ENCODE peak calls at places on chromosomes 7 and 10, in six cellular contexts. T is epithelial cell of esophagus; S is CD8-positive, alpha-beta memory T cell; P is MM.1S; A is iPS DF 6.9; X is lower lobe of right lung. V is an unnamed sample.
A peak's percentile ranks its signal among the peaks of the same experiment; 100 is the strongest.

GRCh38 chr10:3172081-3172445 is 519 bp downstream of the PITRM1 start:
- DNase-seq in T (peak; percentile 73), A (no peak), X (no peak), S (no peak), P (peak; percentile 35), V (no peak)

GRCh38 chr7:130838738-130839137 is 104.7 kb upstream of the KLF14 start:
- DNase-seq in T (peak; percentile 87), A (no peak), P (peak; percentile 22), X (no peak), S (no peak), V (peak; percentile 90)

GRCh38 chr10:124611738-124612137 is 132.4 kb downstream of the FAM53B start:
- DNase-seq in T (no peak), A (no peak), P (no peak), X (peak; percentile 63), S (peak; percentile 38), V (no peak)

GRCh38 chr7:134234216-134234615 is 82.5 kb downstream of the SLC35B4 start:
- DNase-seq in T (no peak), X (no peak), P (no peak), S (no peak), A (no peak), V (no peak)

GRCh38 chr7:158828343-158829020 is 827 bp downstream of the ESYT2 start:
- DNase-seq in A (no peak), S (no peak), T (no peak), X (peak; percentile 75), P (no peak), V (no peak)

GRCh38 chr10:49397036-49397999 is 1.4 kb upstream of the DRGX start:
- DNase-seq in S (no peak), P (no peak), X (no peak), T (no peak), A (no peak), V (no peak)

GRCh38 chr10:118571123-118571522 is 24.3 kb downstream of the PRLHR start:
- DNase-seq in A (no peak), P (no peak), T (no peak), X (no peak), S (no peak), V (no peak)

GRCh38 chr10:123057968-123058367 is 49.2 kb downstream of the ACADSB start:
- DNase-seq in S (no peak), X (no peak), T (no peak), P (no peak), A (no peak), V (no peak)

GRCh38 chr10:45425628-45426563 is 51.9 kb downstream of the ALOX5 start:
- DNase-seq in T (peak; percentile 38), A (no peak), P (no peak), S (no peak), X (no peak), V (no peak)

GRCh38 chr10:114851336-114851735 is 29.8 kb downstream of the FHIP2A start:
- DNase-seq in S (no peak), T (no peak), X (no peak), A (no peak), P (no peak), V (no peak)

GRCh38 chr7:73865738-73866445 is 4.9 kb downstream of the TMEM270 start:
- DNase-seq in T (peak; percentile 54), P (peak; percentile 46), S (no peak), A (no peak), X (no peak), V (no peak)

GRCh38 chr7:94067047-94067446 is 62.9 kb upstream of the BET1 start:
- DNase-seq in P (no peak), A (no peak), S (no peak), T (peak; percentile 90), X (no peak), V (no peak)

GRCh38 chr10:104349623-104350142 is 4.0 kb upstream of the CFAP58 start:
- DNase-seq in S (no peak), P (peak; percentile 39), X (no peak), A (no peak), T (peak; percentile 97), V (no peak)

GRCh38 chr10:3192856-3193635 is 20.5 kb upstream of the PITRM1 start:
- DNase-seq in X (no peak), T (peak; percentile 64), S (peak; percentile 33), A (no peak), P (peak; percentile 55), V (no peak)

DNA sequence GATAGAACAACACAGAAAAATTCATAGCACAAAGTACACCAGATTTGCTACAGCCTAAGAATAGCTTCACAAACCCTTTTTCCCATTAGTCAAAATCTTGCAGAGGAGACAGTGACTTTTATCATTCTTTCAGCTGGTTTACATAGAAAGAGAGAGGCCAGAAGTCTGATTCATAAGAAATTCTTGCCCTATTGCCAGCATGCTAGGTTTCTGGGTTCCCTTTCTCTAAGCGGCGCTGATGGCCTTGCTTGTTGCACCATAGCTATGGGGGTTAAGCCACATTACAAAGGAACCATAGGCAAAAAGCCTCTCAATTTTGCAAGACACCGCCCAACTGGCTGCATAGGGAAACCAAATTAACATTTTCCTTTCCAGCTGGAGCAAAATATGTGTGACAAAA is 87.4 kb downstream of the ZNF467 start:
- DNase-seq in P (no peak), A (no peak), X (no peak), T (no peak), S (no peak), V (peak; percentile 52)
- H3K4me3 ChIP-seq in P (no peak overlapping the region), A (no peak overlapping the region), X (no peak overlapping the region), T (no peak overlapping the region), S (no peak overlapping the region), V (no peak overlapping the region)

GRCh38 chr7:100720645-100721504 is 607 bp downstream of the EPO start:
- DNase-seq in A (no peak), S (no peak), T (no peak), P (no peak), X (no peak), V (no peak)

GRCh38 chr7:100719523-100720319 is 547 bp upstream of the EPO start:
- DNase-seq in P (no peak), S (no peak), T (peak; percentile 66), X (no peak), A (no peak), V (no peak)

GRCh38 chr7:100722480-100723212 is 2.4 kb downstream of the EPO start:
- DNase-seq in A (no peak), T (no peak), X (no peak), S (no peak), P (no peak), V (no peak)

GRCh38 chr7:100720320-100720644 is at the start of gene EPO:
- DNase-seq in A (no peak), S (no peak), X (no peak), T (no peak), P (no peak), V (no peak)

GRCh38 chr7:100721505-100721812 is 1.2 kb downstream of the EPO start:
- DNase-seq in S (no peak), X (no peak), P (no peak), T (no peak), A (no peak), V (no peak)
- H3K4me3 ChIP-seq in S (no peak overlapping the region), X (no peak overlapping the region), P (no peak overlapping the region), T (no peak overlapping the region), A (no peak overlapping the region), V (no peak overlapping the region)

DNA sequence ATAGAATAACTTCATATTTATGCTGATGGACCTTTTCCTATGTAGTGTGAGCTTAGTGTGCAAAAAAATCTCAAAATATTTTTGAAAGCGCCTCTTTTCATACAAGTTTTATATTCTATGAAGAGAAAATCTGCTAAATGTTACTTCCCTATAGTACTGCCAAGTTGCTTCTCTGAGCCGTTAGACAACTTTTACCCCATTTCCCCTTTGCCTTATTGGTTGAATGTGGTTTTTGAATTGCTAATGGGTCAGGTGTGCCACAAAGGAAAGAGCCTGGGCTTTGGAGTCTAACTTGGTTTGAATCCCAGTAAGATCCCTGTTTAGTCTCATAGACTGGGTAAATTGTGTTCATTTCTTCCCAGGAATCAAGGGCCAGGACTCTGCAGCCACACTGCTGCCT is 261.5 kb downstream of the SNX10 start:
- DNase-seq in X (no peak), S (no peak), P (no peak), T (no peak), A (no peak), V (no peak)
- H3K4me3 ChIP-seq in X (no peak overlapping the region), S (no peak overlapping the region), P (no peak overlapping the region), T (no peak overlapping the region), A (no peak overlapping the region), V (no peak overlapping the region)

GRCh38 chr10:5292196-5292735 is 72.5 kb upstream of the UCN3 start:
- DNase-seq in S (peak; percentile 33), A (no peak), T (peak; percentile 49), P (no peak), X (no peak), V (no peak)

GRCh38 chr10:5288359-5288758 is 76.4 kb upstream of the UCN3 start:
- DNase-seq in A (no peak), T (no peak), P (no peak), S (no peak), X (no peak), V (no peak)

GRCh38 chr10:5297466-5297865 is 67.3 kb upstream of the UCN3 start:
- DNase-seq in T (peak; percentile 70), X (peak; percentile 73), A (no peak), S (no peak), P (peak; percentile 67), V (no peak)

GRCh38 chr10:5293691-5294550 is 70.8 kb upstream of the UCN3 start:
- DNase-seq in P (no peak), A (peak; percentile 83), X (peak; percentile 85), T (peak; percentile 92), S (peak; percentile 72), V (no peak)

DNA sequence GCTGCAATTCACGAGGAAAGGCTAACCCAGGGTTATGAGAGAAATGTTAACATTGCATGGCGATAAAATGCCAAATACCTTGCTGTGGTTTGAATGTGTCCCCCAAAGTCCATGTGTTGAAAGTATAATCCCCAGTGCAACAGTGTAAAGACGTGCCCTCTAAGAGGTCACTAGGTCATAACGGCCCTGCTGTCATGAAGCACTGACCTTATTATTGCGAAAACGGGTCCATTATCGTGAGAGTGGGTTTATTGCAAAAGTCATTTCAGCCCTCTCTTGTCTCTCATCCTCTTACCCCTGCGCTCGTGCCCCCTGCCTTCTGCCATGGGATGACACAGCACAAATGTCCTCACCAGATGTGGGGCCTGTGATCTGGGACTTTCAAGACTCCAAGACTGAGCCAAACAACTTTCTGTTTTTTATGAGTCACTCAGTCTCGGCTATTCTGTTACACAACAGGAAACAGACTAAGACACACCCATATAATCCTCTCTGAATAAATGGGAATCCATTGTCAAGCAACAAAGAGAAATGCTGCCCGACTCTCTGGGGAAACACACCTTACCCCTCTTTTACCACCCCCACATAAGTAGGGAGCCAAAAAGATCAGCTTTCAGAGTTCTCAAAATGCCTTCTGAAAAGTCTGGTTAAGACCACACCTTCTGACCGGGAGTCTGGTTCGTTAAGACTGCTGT is 73.1 kb upstream of the UCN3 start:
- DNase-seq in S (peak; percentile 62), P (peak; percentile 46), X (peak; percentile 78), T (peak; percentile 96), A (no peak), V (peak; percentile 40)
- H3K4me3 ChIP-seq in S (peak overlapping the region; percentile 63), P (no peak overlapping the region), X (no peak overlapping the region), T (no peak overlapping the region), A (no peak overlapping the region), V (no peak overlapping the region)

V was measured in AG04449.